ENCODE peak calls at places on chromosomes 3 and 15, in ten cellular contexts. One of them, this sample, is unnamed.

GRCh38 chr3:53550005-53550620 is 55.7 kb downstream of the CACNA1D start:
- DNase-seq in GM04503: no peak
- DNase-seq in stimulated activated CD4-positive, alpha-beta T cell treated with anti-CD3 and anti-CD28 coated beads, Interleukin-12 subunit alpha, Interleukin-12 subunit beta, amount 100 ng/mL, for 4 hours: no peak
- DNase-seq in GM10248: no peak
- DNase-seq in kidney epithelial cell: no peak
- DNase-seq in central memory CD4-positive, alpha-beta T cell: no peak
- DNase-seq in right atrium auricular region: no peak
- DNase-seq in coronary artery: no peak
- DNase-seq in left cardiac atrium: no peak
- DNase-seq in HCT116: no peak
- DNase-seq in this sample: no peak

GRCh38 chr15:45429974-45430792 is 51.8 kb upstream of the GATM start:
- DNase-seq in GM04503: no peak
- DNase-seq in stimulated activated CD4-positive, alpha-beta T cell treated with anti-CD3 and anti-CD28 coated beads, Interleukin-12 subunit alpha, Interleukin-12 subunit beta, amount 100 ng/mL, for 4 hours: peak
- DNase-seq in GM10248: peak
- DNase-seq in kidney epithelial cell: no peak
- DNase-seq in central memory CD4-positive, alpha-beta T cell: peak
- DNase-seq in right atrium auricular region: peak
- DNase-seq in coronary artery: no peak
- DNase-seq in left cardiac atrium: peak
- DNase-seq in HCT116: no peak
- DNase-seq in this sample: peak

GRCh38 chr3:128487813-128488635 is 5.0 kb downstream of the GATA2 start:
- DNase-seq in GM04503: peak
- DNase-seq in stimulated activated CD4-positive, alpha-beta T cell treated with anti-CD3 and anti-CD28 coated beads, Interleukin-12 subunit alpha, Interleukin-12 subunit beta, amount 100 ng/mL, for 4 hours: peak
- DNase-seq in GM10248: peak
- DNase-seq in kidney epithelial cell: peak
- DNase-seq in central memory CD4-positive, alpha-beta T cell: no peak
- DNase-seq in right atrium auricular region: peak
- DNase-seq in coronary artery: no peak
- DNase-seq in left cardiac atrium: peak
- DNase-seq in HCT116: peak
- DNase-seq in this sample: no peak

GRCh38 chr3:55271549-55271948 is 215.6 kb downstream of the WNT5A start:
- DNase-seq in GM04503: no peak
- DNase-seq in stimulated activated CD4-positive, alpha-beta T cell treated with anti-CD3 and anti-CD28 coated beads, Interleukin-12 subunit alpha, Interleukin-12 subunit beta, amount 100 ng/mL, for 4 hours: no peak
- DNase-seq in GM10248: no peak
- DNase-seq in kidney epithelial cell: no peak
- DNase-seq in central memory CD4-positive, alpha-beta T cell: no peak
- DNase-seq in right atrium auricular region: no peak
- DNase-seq in coronary artery: no peak
- DNase-seq in left cardiac atrium: no peak
- DNase-seq in HCT116: no peak
- DNase-seq in this sample: no peak

GRCh38 chr15:81516461-81516860 is 142.4 kb upstream of the TMC3 start:
- DNase-seq in GM04503: peak
- DNase-seq in stimulated activated CD4-positive, alpha-beta T cell treated with anti-CD3 and anti-CD28 coated beads, Interleukin-12 subunit alpha, Interleukin-12 subunit beta, amount 100 ng/mL, for 4 hours: no peak
- DNase-seq in GM10248: no peak
- DNase-seq in kidney epithelial cell: no peak
- DNase-seq in central memory CD4-positive, alpha-beta T cell: no peak
- DNase-seq in right atrium auricular region: no peak
- DNase-seq in coronary artery: no peak
- DNase-seq in left cardiac atrium: no peak
- DNase-seq in HCT116: no peak
- DNase-seq in this sample: no peak

GRCh38 chr3:41265823-41266273 is 66.5 kb downstream of the CTNNB1 start:
- DNase-seq in GM04503: peak
- DNase-seq in stimulated activated CD4-positive, alpha-beta T cell treated with anti-CD3 and anti-CD28 coated beads, Interleukin-12 subunit alpha, Interleukin-12 subunit beta, amount 100 ng/mL, for 4 hours: no peak
- DNase-seq in GM10248: no peak
- DNase-seq in kidney epithelial cell: peak
- DNase-seq in central memory CD4-positive, alpha-beta T cell: no peak
- DNase-seq in right atrium auricular region: no peak
- DNase-seq in coronary artery: no peak
- DNase-seq in left cardiac atrium: no peak
- DNase-seq in HCT116: no peak
- DNase-seq in this sample: no peak

GRCh38 chr3:4722103-4722502 is 229.0 kb downstream of the ITPR1 start:
- DNase-seq in GM04503: no peak
- DNase-seq in stimulated activated CD4-positive, alpha-beta T cell treated with anti-CD3 and anti-CD28 coated beads, Interleukin-12 subunit alpha, Interleukin-12 subunit beta, amount 100 ng/mL, for 4 hours: no peak
- DNase-seq in GM10248: peak
- DNase-seq in kidney epithelial cell: no peak
- DNase-seq in central memory CD4-positive, alpha-beta T cell: no peak
- DNase-seq in right atrium auricular region: no peak
- DNase-seq in coronary artery: no peak
- DNase-seq in left cardiac atrium: peak
- DNase-seq in HCT116: peak
- DNase-seq in this sample: no peak

GRCh38 chr3:58260261-58260731 is 22.7 kb downstream of the ABHD6 start:
- DNase-seq in GM04503: no peak
- DNase-seq in stimulated activated CD4-positive, alpha-beta T cell treated with anti-CD3 and anti-CD28 coated beads, Interleukin-12 subunit alpha, Interleukin-12 subunit beta, amount 100 ng/mL, for 4 hours: no peak
- DNase-seq in GM10248: peak
- DNase-seq in kidney epithelial cell: peak
- DNase-seq in central memory CD4-positive, alpha-beta T cell: no peak
- DNase-seq in right atrium auricular region: no peak
- DNase-seq in coronary artery: no peak
- DNase-seq in left cardiac atrium: no peak
- DNase-seq in HCT116: peak
- DNase-seq in this sample: peak

GRCh38 chr3:103372031-103372430 is 937.2 kb downstream of the ZPLD1 start:
- DNase-seq in GM04503: no peak
- DNase-seq in stimulated activated CD4-positive, alpha-beta T cell treated with anti-CD3 and anti-CD28 coated beads, Interleukin-12 subunit alpha, Interleukin-12 subunit beta, amount 100 ng/mL, for 4 hours: no peak
- DNase-seq in GM10248: no peak
- DNase-seq in kidney epithelial cell: no peak
- DNase-seq in central memory CD4-positive, alpha-beta T cell: no peak
- DNase-seq in right atrium auricular region: no peak
- DNase-seq in coronary artery: no peak
- DNase-seq in left cardiac atrium: no peak
- DNase-seq in HCT116: no peak
- DNase-seq in this sample: no peak

GRCh38 chr15:63473007-63473748 is 31.2 kb upstream of the USP3 start:
- DNase-seq in GM04503: no peak
- DNase-seq in stimulated activated CD4-positive, alpha-beta T cell treated with anti-CD3 and anti-CD28 coated beads, Interleukin-12 subunit alpha, Interleukin-12 subunit beta, amount 100 ng/mL, for 4 hours: no peak
- DNase-seq in GM10248: peak
- DNase-seq in kidney epithelial cell: no peak
- DNase-seq in central memory CD4-positive, alpha-beta T cell: peak
- DNase-seq in right atrium auricular region: no peak
- DNase-seq in coronary artery: no peak
- DNase-seq in left cardiac atrium: no peak
- DNase-seq in HCT116: no peak
- DNase-seq in this sample: no peak

GRCh38 chr15:78540955-78541743 is 905 bp downstream of the PSMA4 start:
- DNase-seq in GM04503: no peak
- DNase-seq in stimulated activated CD4-positive, alpha-beta T cell treated with anti-CD3 and anti-CD28 coated beads, Interleukin-12 subunit alpha, Interleukin-12 subunit beta, amount 100 ng/mL, for 4 hours: no peak
- DNase-seq in GM10248: peak
- DNase-seq in kidney epithelial cell: no peak
- DNase-seq in central memory CD4-positive, alpha-beta T cell: peak
- DNase-seq in right atrium auricular region: no peak
- DNase-seq in coronary artery: no peak
- DNase-seq in left cardiac atrium: no peak
- DNase-seq in HCT116: no peak
- DNase-seq in this sample: peak

GRCh38 chr3:149089395-149089794 is 3.1 kb upstream of the HLTF start:
- DNase-seq in GM04503: no peak
- DNase-seq in stimulated activated CD4-positive, alpha-beta T cell treated with anti-CD3 and anti-CD28 coated beads, Interleukin-12 subunit alpha, Interleukin-12 subunit beta, amount 100 ng/mL, for 4 hours: no peak
- DNase-seq in GM10248: no peak
- DNase-seq in kidney epithelial cell: no peak
- DNase-seq in central memory CD4-positive, alpha-beta T cell: no peak
- DNase-seq in right atrium auricular region: no peak
- DNase-seq in coronary artery: no peak
- DNase-seq in left cardiac atrium: no peak
- DNase-seq in HCT116: no peak
- DNase-seq in this sample: no peak

GRCh38 chr3:66203275-66203674 is 17.5 kb upstream of the SLC25A26 start:
- DNase-seq in GM04503: no peak
- DNase-seq in stimulated activated CD4-positive, alpha-beta T cell treated with anti-CD3 and anti-CD28 coated beads, Interleukin-12 subunit alpha, Interleukin-12 subunit beta, amount 100 ng/mL, for 4 hours: no peak
- DNase-seq in GM10248: no peak
- DNase-seq in kidney epithelial cell: no peak
- DNase-seq in central memory CD4-positive, alpha-beta T cell: no peak
- DNase-seq in right atrium auricular region: no peak
- DNase-seq in coronary artery: no peak
- DNase-seq in left cardiac atrium: no peak
- DNase-seq in HCT116: no peak
- DNase-seq in this sample: no peak

GRCh38 chr3:128971421-128971820 is 22.5 kb downstream of the CFAP92 start:
- DNase-seq in GM04503: no peak
- DNase-seq in stimulated activated CD4-positive, alpha-beta T cell treated with anti-CD3 and anti-CD28 coated beads, Interleukin-12 subunit alpha, Interleukin-12 subunit beta, amount 100 ng/mL, for 4 hours: no peak
- DNase-seq in GM10248: no peak
- DNase-seq in kidney epithelial cell: no peak
- DNase-seq in central memory CD4-positive, alpha-beta T cell: no peak
- DNase-seq in right atrium auricular region: peak
- DNase-seq in coronary artery: no peak
- DNase-seq in left cardiac atrium: peak
- DNase-seq in HCT116: no peak
- DNase-seq in this sample: no peak

GRCh38 chr3:184305577-184305976 is 6.5 kb downstream of the PSMD2 start:
- DNase-seq in GM04503: no peak
- DNase-seq in stimulated activated CD4-positive, alpha-beta T cell treated with anti-CD3 and anti-CD28 coated beads, Interleukin-12 subunit alpha, Interleukin-12 subunit beta, amount 100 ng/mL, for 4 hours: no peak
- DNase-seq in GM10248: no peak
- DNase-seq in kidney epithelial cell: no peak
- DNase-seq in central memory CD4-positive, alpha-beta T cell: no peak
- DNase-seq in right atrium auricular region: no peak
- DNase-seq in coronary artery: no peak
- DNase-seq in left cardiac atrium: no peak
- DNase-seq in HCT116: no peak
- DNase-seq in this sample: no peak

GRCh38 chr3:1792466-1792865 is 306.2 kb upstream of the CNTN4 start:
- DNase-seq in GM04503: no peak
- DNase-seq in stimulated activated CD4-positive, alpha-beta T cell treated with anti-CD3 and anti-CD28 coated beads, Interleukin-12 subunit alpha, Interleukin-12 subunit beta, amount 100 ng/mL, for 4 hours: no peak
- DNase-seq in GM10248: no peak
- DNase-seq in kidney epithelial cell: no peak
- DNase-seq in central memory CD4-positive, alpha-beta T cell: no peak
- DNase-seq in right atrium auricular region: no peak
- DNase-seq in coronary artery: no peak
- DNase-seq in left cardiac atrium: no peak
- DNase-seq in HCT116: no peak
- DNase-seq in this sample: no peak

GRCh38 chr15:52651868-52652267 is 27.3 kb downstream of the ATOSA start:
- DNase-seq in GM04503: peak
- DNase-seq in stimulated activated CD4-positive, alpha-beta T cell treated with anti-CD3 and anti-CD28 coated beads, Interleukin-12 subunit alpha, Interleukin-12 subunit beta, amount 100 ng/mL, for 4 hours: no peak
- DNase-seq in GM10248: peak
- DNase-seq in kidney epithelial cell: peak
- DNase-seq in central memory CD4-positive, alpha-beta T cell: peak
- DNase-seq in right atrium auricular region: peak
- DNase-seq in coronary artery: peak
- DNase-seq in left cardiac atrium: peak
- DNase-seq in HCT116: peak
- DNase-seq in this sample: peak

GRCh38 chr15:78996876-78997275 is 52.0 kb upstream of the CTSH start:
- DNase-seq in GM04503: no peak
- DNase-seq in stimulated activated CD4-positive, alpha-beta T cell treated with anti-CD3 and anti-CD28 coated beads, Interleukin-12 subunit alpha, Interleukin-12 subunit beta, amount 100 ng/mL, for 4 hours: no peak
- DNase-seq in GM10248: no peak
- DNase-seq in kidney epithelial cell: no peak
- DNase-seq in central memory CD4-positive, alpha-beta T cell: no peak
- DNase-seq in right atrium auricular region: no peak
- DNase-seq in coronary artery: no peak
- DNase-seq in left cardiac atrium: no peak
- DNase-seq in HCT116: no peak
- DNase-seq in this sample: no peak

GRCh38 chr15:41778503-41778902 is 4.2 kb downstream of the MAPKBP1 start:
- DNase-seq in GM04503: no peak
- DNase-seq in stimulated activated CD4-positive, alpha-beta T cell treated with anti-CD3 and anti-CD28 coated beads, Interleukin-12 subunit alpha, Interleukin-12 subunit beta, amount 100 ng/mL, for 4 hours: no peak
- DNase-seq in GM10248: no peak
- DNase-seq in kidney epithelial cell: no peak
- DNase-seq in central memory CD4-positive, alpha-beta T cell: no peak
- DNase-seq in right atrium auricular region: no peak
- DNase-seq in coronary artery: no peak
- DNase-seq in left cardiac atrium: no peak
- DNase-seq in HCT116: no peak
- DNase-seq in this sample: no peak

GRCh38 chr3:87191641-87192040 is 35.5 kb upstream of the CHMP2B start:
- DNase-seq in GM04503: no peak
- DNase-seq in stimulated activated CD4-positive, alpha-beta T cell treated with anti-CD3 and anti-CD28 coated beads, Interleukin-12 subunit alpha, Interleukin-12 subunit beta, amount 100 ng/mL, for 4 hours: no peak
- DNase-seq in GM10248: no peak
- DNase-seq in kidney epithelial cell: no peak
- DNase-seq in central memory CD4-positive, alpha-beta T cell: no peak
- DNase-seq in right atrium auricular region: no peak
- DNase-seq in coronary artery: no peak
- DNase-seq in left cardiac atrium: no peak
- DNase-seq in HCT116: no peak
- DNase-seq in this sample: no peak

GRCh38 chr3:184166671-184167070 is 8.0 kb upstream of the AP2M1 start:
- DNase-seq in GM04503: no peak
- DNase-seq in stimulated activated CD4-positive, alpha-beta T cell treated with anti-CD3 and anti-CD28 coated beads, Interleukin-12 subunit alpha, Interleukin-12 subunit beta, amount 100 ng/mL, for 4 hours: no peak
- DNase-seq in GM10248: no peak
- DNase-seq in kidney epithelial cell: no peak
- DNase-seq in central memory CD4-positive, alpha-beta T cell: no peak
- DNase-seq in right atrium auricular region: no peak
- DNase-seq in coronary artery: no peak
- DNase-seq in left cardiac atrium: no peak
- DNase-seq in HCT116: no peak
- DNase-seq in this sample: no peak

GRCh38 chr3:86793786-86794185 is 197.2 kb downstream of the VGLL3 start:
- DNase-seq in GM04503: peak
- DNase-seq in stimulated activated CD4-positive, alpha-beta T cell treated with anti-CD3 and anti-CD28 coated beads, Interleukin-12 subunit alpha, Interleukin-12 subunit beta, amount 100 ng/mL, for 4 hours: no peak
- DNase-seq in GM10248: no peak
- DNase-seq in kidney epithelial cell: peak
- DNase-seq in central memory CD4-positive, alpha-beta T cell: no peak
- DNase-seq in right atrium auricular region: no peak
- DNase-seq in coronary artery: no peak
- DNase-seq in left cardiac atrium: no peak
- DNase-seq in HCT116: no peak
- DNase-seq in this sample: no peak

GRCh38 chr3:171950373-171950772 is 89.0 kb upstream of the FNDC3B start:
- DNase-seq in GM04503: no peak
- DNase-seq in stimulated activated CD4-positive, alpha-beta T cell treated with anti-CD3 and anti-CD28 coated beads, Interleukin-12 subunit alpha, Interleukin-12 subunit beta, amount 100 ng/mL, for 4 hours: no peak
- DNase-seq in GM10248: no peak
- DNase-seq in kidney epithelial cell: no peak
- DNase-seq in central memory CD4-positive, alpha-beta T cell: no peak
- DNase-seq in right atrium auricular region: no peak
- DNase-seq in coronary artery: no peak
- DNase-seq in left cardiac atrium: no peak
- DNase-seq in HCT116: peak
- DNase-seq in this sample: no peak

GRCh38 chr3:123642957-123643330 is 58.1 kb upstream of the HACD2 start:
- DNase-seq in GM04503: no peak
- DNase-seq in stimulated activated CD4-positive, alpha-beta T cell treated with anti-CD3 and anti-CD28 coated beads, Interleukin-12 subunit alpha, Interleukin-12 subunit beta, amount 100 ng/mL, for 4 hours: no peak
- DNase-seq in GM10248: no peak
- DNase-seq in kidney epithelial cell: no peak
- DNase-seq in central memory CD4-positive, alpha-beta T cell: no peak
- DNase-seq in right atrium auricular region: no peak
- DNase-seq in coronary artery: no peak
- DNase-seq in left cardiac atrium: no peak
- DNase-seq in HCT116: no peak
- DNase-seq in this sample: no peak

GRCh38 chr3:46542801-46543201 is 23.3 kb downstream of the LRRC2 start:
- DNase-seq in GM04503: no peak
- DNase-seq in stimulated activated CD4-positive, alpha-beta T cell treated with anti-CD3 and anti-CD28 coated beads, Interleukin-12 subunit alpha, Interleukin-12 subunit beta, amount 100 ng/mL, for 4 hours: no peak
- DNase-seq in GM10248: no peak
- DNase-seq in kidney epithelial cell: no peak
- DNase-seq in central memory CD4-positive, alpha-beta T cell: no peak
- DNase-seq in right atrium auricular region: no peak
- DNase-seq in coronary artery: no peak
- DNase-seq in left cardiac atrium: no peak
- DNase-seq in HCT116: no peak
- DNase-seq in this sample: no peak

GRCh38 chr3:60386311-60386710 is 864.9 kb downstream of the FHIT start:
- DNase-seq in GM04503: no peak
- DNase-seq in stimulated activated CD4-positive, alpha-beta T cell treated with anti-CD3 and anti-CD28 coated beads, Interleukin-12 subunit alpha, Interleukin-12 subunit beta, amount 100 ng/mL, for 4 hours: no peak
- DNase-seq in GM10248: no peak
- DNase-seq in kidney epithelial cell: no peak
- DNase-seq in central memory CD4-positive, alpha-beta T cell: no peak
- DNase-seq in right atrium auricular region: no peak
- DNase-seq in coronary artery: no peak
- DNase-seq in left cardiac atrium: no peak
- DNase-seq in HCT116: no peak
- DNase-seq in this sample: no peak

GRCh38 chr3:184952671-184953070 is 140.7 kb downstream of the VPS8 start:
- DNase-seq in GM04503: peak
- DNase-seq in stimulated activated CD4-positive, alpha-beta T cell treated with anti-CD3 and anti-CD28 coated beads, Interleukin-12 subunit alpha, Interleukin-12 subunit beta, amount 100 ng/mL, for 4 hours: no peak
- DNase-seq in GM10248: no peak
- DNase-seq in kidney epithelial cell: no peak
- DNase-seq in central memory CD4-positive, alpha-beta T cell: no peak
- DNase-seq in right atrium auricular region: no peak
- DNase-seq in coronary artery: no peak
- DNase-seq in left cardiac atrium: no peak
- DNase-seq in HCT116: no peak
- DNase-seq in this sample: no peak

GRCh38 chr3:30458781-30459180 is 147.6 kb upstream of the TGFBR2 start:
- DNase-seq in GM04503: no peak
- DNase-seq in stimulated activated CD4-positive, alpha-beta T cell treated with anti-CD3 and anti-CD28 coated beads, Interleukin-12 subunit alpha, Interleukin-12 subunit beta, amount 100 ng/mL, for 4 hours: no peak
- DNase-seq in GM10248: no peak
- DNase-seq in kidney epithelial cell: no peak
- DNase-seq in central memory CD4-positive, alpha-beta T cell: no peak
- DNase-seq in right atrium auricular region: no peak
- DNase-seq in coronary artery: no peak
- DNase-seq in left cardiac atrium: no peak
- DNase-seq in HCT116: no peak
- DNase-seq in this sample: no peak

This sample was measured in stimulated activated naive CD8-positive, alpha-beta T cell treated with anti-CD3 and anti-CD28 coated beads, Interleukin-15, amount 100 ng/mL, for 72 hours.